ENCODE peak calls at places on chromosomes 12 and 14, in four cellular contexts. One of them, this sample, is unnamed.

GRCh38 chr14:62143235-62143634 is 381.0 kb downstream of the SNAPC1 start:
- DNase-seq in neural progenitor cell: no peak
- DNase-seq in cardiac fibroblast: peak; percentile 42
- DNase-seq in CD8-positive, alpha-beta T cell: no peak
- DNase-seq in this sample: peak; percentile 3

GRCh38 chr14:63881926-63882325 is 29.1 kb downstream of the SYNE2 start:
- DNase-seq in neural progenitor cell: no peak
- DNase-seq in cardiac fibroblast: no peak
- DNase-seq in CD8-positive, alpha-beta T cell: no peak
- DNase-seq in this sample: no peak

GRCh38 chr12:131076791-131077747 is 123.4 kb downstream of the ADGRD1 start:
- DNase-seq in cardiac fibroblast: no peak
- DNase-seq in neural progenitor cell: no peak
- DNase-seq in CD8-positive, alpha-beta T cell: no peak
- DNase-seq in this sample: no peak

GRCh38 chr14:57136669-57137068 is 132.0 kb downstream of the EXOC5 start:
- DNase-seq in CD8-positive, alpha-beta T cell: no peak
- DNase-seq in cardiac fibroblast: peak; percentile 3
- DNase-seq in neural progenitor cell: no peak
- DNase-seq in this sample: no peak

GRCh38 chr12:101243616-101244015 is 33.6 kb upstream of the SLC5A8 start:
- DNase-seq in cardiac fibroblast: no peak
- DNase-seq in CD8-positive, alpha-beta T cell: no peak
- DNase-seq in neural progenitor cell: no peak
- DNase-seq in this sample: no peak

GRCh38 chr14:53963491-53964227 is 7.0 kb upstream of the BMP4 start:
- DNase-seq in neural progenitor cell: peak; percentile 70
- DNase-seq in cardiac fibroblast: peak; percentile 51
- DNase-seq in CD8-positive, alpha-beta T cell: no peak
- DNase-seq in this sample: no peak

GRCh38 chr12:26564391-26564790 is 268.6 kb downstream of the ITPR2 start:
- DNase-seq in cardiac fibroblast: peak; percentile 13
- DNase-seq in neural progenitor cell: no peak
- DNase-seq in CD8-positive, alpha-beta T cell: no peak
- DNase-seq in this sample: no peak

GRCh38 chr14:28765169-28765906 is 1.2 kb upstream of the FOXG1 start:
- DNase-seq in CD8-positive, alpha-beta T cell: no peak
- DNase-seq in cardiac fibroblast: no peak
- DNase-seq in neural progenitor cell: peak; percentile 46
- DNase-seq in this sample: no peak

GRCh38 chr12:76533331-76533730 is 26.2 kb downstream of the OSBPL8 start:
- DNase-seq in neural progenitor cell: no peak
- DNase-seq in cardiac fibroblast: no peak
- DNase-seq in CD8-positive, alpha-beta T cell: no peak
- DNase-seq in this sample: peak; percentile 73

GRCh38 chr12:65836419-65837197 is 12.3 kb downstream of the HMGA2 start:
- DNase-seq in CD8-positive, alpha-beta T cell: no peak
- DNase-seq in neural progenitor cell: no peak
- DNase-seq in cardiac fibroblast: no peak
- DNase-seq in this sample: no peak

GRCh38 chr12:50547742-50548141 is 43.0 kb downstream of the DIP2B start:
- DNase-seq in CD8-positive, alpha-beta T cell: no peak
- DNase-seq in cardiac fibroblast: no peak
- DNase-seq in neural progenitor cell: no peak
- DNase-seq in this sample: no peak

GRCh38 chr12:43835656-43836454 is at the start of gene TMEM117:
- DNase-seq in neural progenitor cell: peak; percentile 72
- DNase-seq in cardiac fibroblast: peak; percentile 69
- DNase-seq in CD8-positive, alpha-beta T cell: peak; percentile 68
- DNase-seq in this sample: peak; percentile 46

GRCh38 chr14:66365388-66365787 is 120.8 kb upstream of the CCDC196 start:
- DNase-seq in cardiac fibroblast: no peak
- DNase-seq in CD8-positive, alpha-beta T cell: no peak
- DNase-seq in neural progenitor cell: no peak
- DNase-seq in this sample: no peak

GRCh38 chr14:56933446-56933845 is 123.2 kb upstream of the OTX2 start:
- DNase-seq in cardiac fibroblast: no peak
- DNase-seq in neural progenitor cell: no peak
- DNase-seq in CD8-positive, alpha-beta T cell: no peak
- DNase-seq in this sample: no peak

GRCh38 chr14:101027966-101028365 is 124.4 kb upstream of the RTL1 start:
- DNase-seq in neural progenitor cell: no peak
- DNase-seq in CD8-positive, alpha-beta T cell: no peak
- DNase-seq in cardiac fibroblast: no peak
- DNase-seq in this sample: no peak

GRCh38 chr12:107109726-107110518 is 16.6 kb upstream of the CRY1 start:
- DNase-seq in cardiac fibroblast: peak; percentile 33
- DNase-seq in CD8-positive, alpha-beta T cell: no peak
- DNase-seq in neural progenitor cell: no peak
- DNase-seq in this sample: no peak

GRCh38 chr12:5026342-5026938 is 17.2 kb upstream of the KCNA5 start:
- DNase-seq in CD8-positive, alpha-beta T cell: no peak
- DNase-seq in cardiac fibroblast: no peak
- DNase-seq in neural progenitor cell: no peak
- DNase-seq in this sample: no peak

GRCh38 chr14:89486961-89487360 is 69.9 kb upstream of the FOXN3 start:
- DNase-seq in neural progenitor cell: no peak
- DNase-seq in cardiac fibroblast: no peak
- DNase-seq in CD8-positive, alpha-beta T cell: no peak
- DNase-seq in this sample: peak; percentile 59

GRCh38 chr14:94337274-94337673 is 14.1 kb upstream of the SERPINA6 start:
- DNase-seq in neural progenitor cell: no peak
- DNase-seq in cardiac fibroblast: no peak
- DNase-seq in CD8-positive, alpha-beta T cell: no peak
- DNase-seq in this sample: no peak

GRCh38 chr14:21194597-21194996 is 38.7 kb upstream of the OR5AU1 start:
- DNase-seq in neural progenitor cell: no peak
- DNase-seq in cardiac fibroblast: no peak
- DNase-seq in CD8-positive, alpha-beta T cell: no peak
- DNase-seq in this sample: no peak

GRCh38 chr14:99670361-99671229 is 13.5 kb upstream of the CYP46A1 start:
- DNase-seq in CD8-positive, alpha-beta T cell: no peak
- DNase-seq in neural progenitor cell: no peak
- DNase-seq in cardiac fibroblast: no peak
- DNase-seq in this sample: no peak

GRCh38 chr12:2339022-2339431 is 286.2 kb downstream of the CACNA1C start:
- DNase-seq in CD8-positive, alpha-beta T cell: no peak
- DNase-seq in cardiac fibroblast: peak; percentile 50
- DNase-seq in neural progenitor cell: no peak
- DNase-seq in this sample: peak; percentile 62

GRCh38 chr12:131038961-131039360 is 85.3 kb downstream of the ADGRD1 start:
- DNase-seq in CD8-positive, alpha-beta T cell: no peak
- DNase-seq in cardiac fibroblast: no peak
- DNase-seq in neural progenitor cell: no peak
- DNase-seq in this sample: no peak

GRCh38 chr14:56099081-56099797 is 19.0 kb upstream of the PELI2 start:
- DNase-seq in cardiac fibroblast: no peak
- DNase-seq in neural progenitor cell: peak; percentile 20
- DNase-seq in CD8-positive, alpha-beta T cell: no peak
- DNase-seq in this sample: no peak

GRCh38 chr12:30694971-30695326 is 720 bp downstream of the IPO8 start:
- DNase-seq in CD8-positive, alpha-beta T cell: peak; percentile 22
- DNase-seq in neural progenitor cell: peak; percentile 64
- DNase-seq in cardiac fibroblast: peak; percentile 45
- DNase-seq in this sample: peak; percentile 41

GRCh38 chr14:61581955-61582615 is 113.2 kb upstream of the HIF1A start:
- DNase-seq in CD8-positive, alpha-beta T cell: no peak
- DNase-seq in neural progenitor cell: no peak
- DNase-seq in cardiac fibroblast: peak; percentile 88
- DNase-seq in this sample: peak; percentile 38

GRCh38 chr12:127422935-127423585 is 843.9 kb upstream of the TMEM132C start:
- DNase-seq in neural progenitor cell: no peak
- DNase-seq in CD8-positive, alpha-beta T cell: no peak
- DNase-seq in cardiac fibroblast: no peak
- DNase-seq in this sample: no peak

GRCh38 chr12:12315838-12316237 is 34.2 kb downstream of the MANSC1 start:
- DNase-seq in neural progenitor cell: no peak
- DNase-seq in CD8-positive, alpha-beta T cell: no peak
- DNase-seq in cardiac fibroblast: no peak
- DNase-seq in this sample: no peak

GRCh38 chr12:6367969-6368892 is 7.1 kb downstream of the SCNN1A start:
- DNase-seq in neural progenitor cell: no peak
- DNase-seq in CD8-positive, alpha-beta T cell: no peak
- DNase-seq in cardiac fibroblast: no peak
- DNase-seq in this sample: no peak

GRCh38 chr12:132596016-132596415 is 14.4 kb downstream of the LRCOL1 start:
- DNase-seq in cardiac fibroblast: peak; percentile 69
- DNase-seq in CD8-positive, alpha-beta T cell: no peak
- DNase-seq in neural progenitor cell: no peak
- DNase-seq in this sample: peak; percentile 56

GRCh38 chr14:77641534-77642341 is 25.3 kb upstream of the SPTLC2 start:
- DNase-seq in neural progenitor cell: no peak
- DNase-seq in CD8-positive, alpha-beta T cell: peak; percentile 63
- DNase-seq in cardiac fibroblast: peak; percentile 82
- DNase-seq in this sample: peak; percentile 66

GRCh38 chr14:49549881-49550280 is 36.3 kb downstream of the RPS29 start:
- DNase-seq in neural progenitor cell: peak; percentile 73
- DNase-seq in cardiac fibroblast: no peak
- DNase-seq in CD8-positive, alpha-beta T cell: no peak
- DNase-seq in this sample: no peak

GRCh38 chr14:39431416-39432178 is 636 bp downstream of the FBXO33 start:
- DNase-seq in neural progenitor cell: peak; percentile 73
- DNase-seq in CD8-positive, alpha-beta T cell: peak; percentile 52
- DNase-seq in cardiac fibroblast: peak; percentile 38
- DNase-seq in this sample: peak; percentile 41

GRCh38 chr12:24111591-24111990 is 162.1 kb upstream of the SOX5 start:
- DNase-seq in neural progenitor cell: no peak
- DNase-seq in cardiac fibroblast: peak; percentile 48
- DNase-seq in CD8-positive, alpha-beta T cell: no peak
- DNase-seq in this sample: peak; percentile 17

GRCh38 chr12:65825573-65826512 is 1.6 kb downstream of the HMGA2 start:
- DNase-seq in neural progenitor cell: peak; percentile 90
- DNase-seq in cardiac fibroblast: peak; percentile 52
- DNase-seq in CD8-positive, alpha-beta T cell: no peak
- DNase-seq in this sample: peak; percentile 66

GRCh38 chr14:90991690-90992443 is 68.6 kb downstream of the RPS6KA5 start:
- DNase-seq in cardiac fibroblast: no peak
- DNase-seq in neural progenitor cell: no peak
- DNase-seq in CD8-positive, alpha-beta T cell: no peak
- DNase-seq in this sample: no peak
- TF ChIP-seq CTCF in cardiac fibroblast: no peak
- TF ChIP-seq CTCF in neural progenitor cell: no peak
- TF ChIP-seq CTCF in CD8-positive, alpha-beta T cell: no peak
- TF ChIP-seq CTCF in this sample: no peak

GRCh38 chr12:94748726-94749421 is 98.5 kb upstream of the TMCC3 start:
- DNase-seq in neural progenitor cell: no peak
- DNase-seq in CD8-positive, alpha-beta T cell: no peak
- DNase-seq in cardiac fibroblast: no peak
- DNase-seq in this sample: no peak
- H3K4me3 ChIP-seq in neural progenitor cell: no peak overlapping the region
- H3K4me3 ChIP-seq in CD8-positive, alpha-beta T cell: no peak overlapping the region
- H3K4me3 ChIP-seq in cardiac fibroblast: no peak overlapping the region
- H3K4me3 ChIP-seq in this sample: no peak overlapping the region

GRCh38 chr12:52411806-52412205 is 5.7 kb upstream of the KRT82 start:
- DNase-seq in cardiac fibroblast: no peak
- DNase-seq in CD8-positive, alpha-beta T cell: no peak
- DNase-seq in neural progenitor cell: no peak
- DNase-seq in this sample: no peak

GRCh38 chr12:52403561-52403960 is 2.6 kb downstream of the KRT82 start:
- DNase-seq in neural progenitor cell: no peak
- DNase-seq in cardiac fibroblast: no peak
- DNase-seq in CD8-positive, alpha-beta T cell: no peak
- DNase-seq in this sample: no peak

GRCh38 chr12:52404951-52405350 is 1.2 kb downstream of the KRT82 start:
- DNase-seq in CD8-positive, alpha-beta T cell: no peak
- DNase-seq in neural progenitor cell: no peak
- DNase-seq in cardiac fibroblast: no peak
- DNase-seq in this sample: no peak

GRCh38 chr12:52405922-52406385 is at the start of gene KRT82:
- DNase-seq in cardiac fibroblast: no peak
- DNase-seq in neural progenitor cell: no peak
- DNase-seq in CD8-positive, alpha-beta T cell: no peak
- DNase-seq in this sample: no peak

DNA sequence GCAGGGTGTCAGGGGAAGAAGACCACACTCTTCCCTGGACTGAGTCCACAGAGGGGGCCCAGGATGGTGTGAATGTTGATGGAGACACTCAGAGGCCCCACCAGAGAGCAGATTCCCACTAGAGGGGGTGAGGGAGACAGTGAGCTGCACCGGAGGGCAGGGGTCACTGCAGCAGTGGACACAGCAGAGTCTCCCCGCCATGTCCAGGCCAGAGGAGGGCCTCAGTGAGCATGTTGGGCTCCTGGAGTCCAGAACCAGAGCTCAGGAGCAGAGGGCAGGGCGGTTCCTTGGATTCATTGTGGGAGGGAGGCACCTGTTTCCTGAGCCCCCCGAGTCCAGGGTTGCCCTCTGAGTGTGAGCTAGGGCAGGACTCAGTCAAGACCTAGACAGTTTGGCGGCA is 1.8 kb upstream of the KRT82 start:
- DNase-seq in neural progenitor cell: peak; percentile 19
- DNase-seq in CD8-positive, alpha-beta T cell: no peak
- DNase-seq in cardiac fibroblast: no peak
- DNase-seq in this sample: no peak
- TF ChIP-seq CTCF in neural progenitor cell: no peak
- TF ChIP-seq CTCF in CD8-positive, alpha-beta T cell: no peak
- TF ChIP-seq CTCF in cardiac fibroblast: peak; percentile 11
- TF ChIP-seq CTCF in this sample: no peak

DNA sequence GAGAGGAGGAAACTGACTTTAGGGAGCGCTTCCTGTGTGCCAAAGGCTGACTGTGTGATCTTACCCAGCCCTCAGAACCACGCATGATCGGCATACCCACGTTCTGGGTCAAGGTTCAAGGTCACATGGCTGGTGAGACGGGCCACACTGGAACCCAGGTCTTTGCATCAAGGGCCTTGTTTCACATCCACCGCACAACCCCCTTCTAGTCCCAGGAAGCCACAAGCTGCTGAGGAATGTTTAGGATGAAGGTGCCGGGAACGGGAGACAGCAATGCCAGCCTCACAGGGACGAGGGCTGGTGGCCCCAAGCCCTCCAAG is 50.7 kb downstream of the TESC start:
- DNase-seq in CD8-positive, alpha-beta T cell: no peak
- DNase-seq in neural progenitor cell: no peak
- DNase-seq in cardiac fibroblast: no peak
- DNase-seq in this sample: no peak
- H3K4me3 ChIP-seq in CD8-positive, alpha-beta T cell: no peak overlapping the region
- H3K4me3 ChIP-seq in neural progenitor cell: no peak overlapping the region
- H3K4me3 ChIP-seq in cardiac fibroblast: no peak overlapping the region
- H3K4me3 ChIP-seq in this sample: no peak overlapping the region

GRCh38 chr12:93943766-93944165 is 204.6 kb upstream of the PLXNC1 start:
- DNase-seq in neural progenitor cell: no peak
- DNase-seq in cardiac fibroblast: peak; percentile 54
- DNase-seq in CD8-positive, alpha-beta T cell: no peak
- DNase-seq in this sample: peak; percentile 28
- TF ChIP-seq CTCF in neural progenitor cell: no peak
- TF ChIP-seq CTCF in cardiac fibroblast: no peak
- TF ChIP-seq CTCF in CD8-positive, alpha-beta T cell: no peak
- TF ChIP-seq CTCF in this sample: no peak